ENCODE peak calls at places on chromosomes 11 and 22, in five cellular contexts. L is upper lobe of left lung, I is tibial artery, M is Calu3, X is RWPE1. A is an unnamed sample.

GRCh38 chr11:83573097-83573496 is 286.9 kb upstream of the CCDC90B start:
- DNase-seq in L (no peak), I (no peak), M (no peak), X (peak), A (no peak)

GRCh38 chr11:19889531-19889930 is 176.9 kb downstream of the NAV2 start:
- DNase-seq in L (no peak), I (no peak), M (no peak), X (no peak), A (no peak)

GRCh38 chr22:29658171-29658570 is 54.7 kb downstream of the NF2 start:
- DNase-seq in L (no peak), I (no peak), M (no peak), X (no peak), A (no peak)

GRCh38 chr22:27105142-27106025 is 448.0 kb downstream of the MIAT start:
- DNase-seq in L (no peak), I (peak), M (no peak), X (no peak), A (no peak)

GRCh38 chr11:125084057-125084416 is 20.9 kb downstream of the SLC37A2 start:
- DNase-seq in L (no peak), I (no peak), M (no peak), X (no peak), A (no peak)

GRCh38 chr11:9016916-9017642 is 13.3 kb upstream of the NRIP3 start:
- DNase-seq in L (no peak), I (no peak), M (no peak), X (no peak), A (no peak)

GRCh38 chr22:47175761-47176359 is 413.4 kb downstream of the TBC1D22A start:
- DNase-seq in L (peak), I (peak), M (no peak), X (no peak), A (no peak)

GRCh38 chr11:115409691-115410220 is 94.5 kb downstream of the CADM1 start:
- DNase-seq in L (no peak), I (no peak), M (no peak), X (no peak), A (peak)

GRCh38 chr22:49137216-49137840 is 690.3 kb downstream of the BRD1 start:
- DNase-seq in L (no peak), I (no peak), M (no peak), X (no peak), A (no peak)

GRCh38 chr22:43393845-43394474 is 17.9 kb upstream of the MPPED1 start:
- DNase-seq in L (no peak), I (no peak), M (no peak), X (no peak), A (no peak)

GRCh38 chr11:119909495-119909894 is 180.5 kb upstream of the NECTIN1 start:
- DNase-seq in L (no peak), I (no peak), M (no peak), X (no peak), A (no peak)

GRCh38 chr11:62753736-62754603 is at the start of gene ZBTB3:
- DNase-seq in L (peak), I (peak), M (peak), X (peak), A (peak)
- TF ChIP-seq CTCF in L (peak), I (no peak), M (no peak), X (no peak), A (no peak)

GRCh38 chr11:75481602-75482309 is 44.0 kb downstream of the GDPD5 start:
- DNase-seq in L (no peak), I (no peak), M (no peak), X (no peak), A (no peak)
- TF ChIP-seq CTCF in L (no peak), I (no peak), M (no peak), X (no peak), A (no peak)

DNA sequence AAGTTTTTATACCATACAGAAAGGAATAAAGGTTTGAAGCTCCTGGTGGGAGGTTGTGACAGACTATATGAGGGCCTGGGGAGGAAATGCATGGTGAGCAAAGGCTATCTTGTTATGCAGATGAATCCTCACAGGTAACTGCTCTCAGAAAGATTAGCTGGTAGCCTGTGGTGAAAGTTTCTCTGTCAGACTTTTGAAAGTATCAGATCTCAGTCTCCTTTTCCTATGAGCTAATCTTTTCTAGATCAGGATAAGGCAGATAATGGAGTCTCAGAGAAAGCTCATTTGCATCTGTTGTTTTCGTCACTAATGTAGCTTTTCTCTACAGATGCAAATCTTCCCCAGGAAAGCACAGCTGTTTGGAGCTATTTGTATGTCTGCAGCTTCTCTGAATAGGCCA is 21.0 kb upstream of the OR6X1 start:
- DNase-seq in L (no peak), I (no peak), M (no peak), X (no peak), A (no peak)
- TF ChIP-seq CTCF in L (no peak), I (no peak), M (no peak), X (no peak), A (no peak)

GRCh38 chr11:128553662-128554392 is 33.5 kb downstream of the ETS1 start:
- DNase-seq in L (no peak), I (no peak), M (no peak), X (no peak), A (no peak)
- TF ChIP-seq CTCF in L (no peak), I (peak), M (no peak), X (no peak), A (no peak)

GRCh38 chr11:7514099-7514725 is 413 bp downstream of the PPFIBP2 start:
- DNase-seq in L (peak), I (peak), M (peak), X (no peak), A (no peak)
- TF ChIP-seq CTCF in L (no peak), I (no peak), M (no peak), X (no peak), A (no peak)

DNA sequence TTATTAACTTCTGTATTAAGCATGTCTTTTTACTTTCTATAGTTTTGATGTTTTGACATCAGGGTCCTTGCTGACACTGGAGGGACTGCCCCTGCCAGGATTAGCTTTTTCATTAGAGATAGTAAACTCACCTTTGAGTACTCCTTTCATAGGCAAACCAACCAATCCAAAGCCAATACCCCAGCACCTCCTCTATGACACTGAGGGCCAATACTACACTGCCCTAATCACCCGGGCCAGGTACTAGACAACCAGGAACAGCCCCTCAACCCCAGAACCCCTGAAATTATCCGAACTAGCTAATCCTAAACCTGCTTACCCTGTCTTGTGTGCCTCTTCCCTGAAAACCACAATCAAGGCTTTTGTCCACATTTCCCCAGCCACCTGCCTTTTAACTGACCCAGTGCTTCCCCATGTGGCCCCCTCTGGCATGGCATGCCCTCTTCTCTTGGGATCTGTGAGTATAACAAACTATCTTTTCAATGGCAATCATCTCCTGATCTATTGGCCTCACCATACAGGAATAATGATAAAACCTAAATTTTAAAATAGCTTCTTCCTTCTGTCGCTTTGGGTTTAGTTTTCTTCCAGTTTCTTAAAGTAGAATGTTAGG is 31.2 kb downstream of the RAB6A start:
- DNase-seq in L (no peak), I (no peak), M (peak), X (peak), A (peak)
- TF ChIP-seq CTCF in L (no peak), I (no peak), M (peak), X (peak), A (peak)

DNA sequence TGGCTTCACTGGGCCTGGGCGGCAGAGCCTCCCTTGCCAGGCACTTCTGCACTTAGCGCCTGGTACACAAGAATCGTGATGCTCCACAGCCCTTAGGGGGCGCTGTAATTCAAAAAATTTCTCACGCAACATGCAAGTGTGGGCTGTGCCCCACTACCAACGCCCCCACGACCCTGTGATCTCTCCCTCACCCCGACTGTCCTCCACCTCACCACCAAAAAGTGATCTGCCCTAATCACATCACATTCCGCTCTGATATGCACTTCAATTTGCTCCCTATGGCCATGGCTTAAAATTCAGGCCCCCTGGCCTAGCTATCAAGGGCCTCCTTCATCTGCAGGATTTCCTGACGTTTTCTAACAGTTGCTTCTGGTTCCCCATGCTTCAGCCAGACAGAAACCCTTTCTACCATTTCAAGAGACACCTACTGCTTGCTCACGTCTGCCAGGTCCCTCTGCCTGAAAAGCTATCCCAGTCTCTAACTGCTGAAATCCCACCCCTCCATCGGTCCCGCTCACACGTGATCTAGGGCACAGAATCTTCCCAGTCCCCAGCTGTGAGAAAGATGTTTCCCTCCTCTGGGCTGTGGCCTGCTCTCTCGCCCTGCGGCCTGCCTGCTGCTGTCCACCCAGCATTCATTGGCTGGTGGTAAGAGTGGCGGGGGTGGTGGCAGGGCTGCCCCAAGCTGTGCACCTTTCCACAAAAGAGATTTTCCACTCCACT is 27.9 kb upstream of the LRRC32 start:
- DNase-seq in L (no peak), I (no peak), M (no peak), X (no peak), A (no peak)
- TF ChIP-seq CTCF in L (no peak), I (no peak), M (no peak), X (no peak), A (peak)

GRCh38 chr22:22422629-22423112 is 85.9 kb downstream of the ZNF280B start:
- DNase-seq in L (no peak), I (no peak), M (peak), X (peak), A (peak)
- TF ChIP-seq CTCF in L (no peak), I (peak), M (peak), X (peak), A (peak)

DNA sequence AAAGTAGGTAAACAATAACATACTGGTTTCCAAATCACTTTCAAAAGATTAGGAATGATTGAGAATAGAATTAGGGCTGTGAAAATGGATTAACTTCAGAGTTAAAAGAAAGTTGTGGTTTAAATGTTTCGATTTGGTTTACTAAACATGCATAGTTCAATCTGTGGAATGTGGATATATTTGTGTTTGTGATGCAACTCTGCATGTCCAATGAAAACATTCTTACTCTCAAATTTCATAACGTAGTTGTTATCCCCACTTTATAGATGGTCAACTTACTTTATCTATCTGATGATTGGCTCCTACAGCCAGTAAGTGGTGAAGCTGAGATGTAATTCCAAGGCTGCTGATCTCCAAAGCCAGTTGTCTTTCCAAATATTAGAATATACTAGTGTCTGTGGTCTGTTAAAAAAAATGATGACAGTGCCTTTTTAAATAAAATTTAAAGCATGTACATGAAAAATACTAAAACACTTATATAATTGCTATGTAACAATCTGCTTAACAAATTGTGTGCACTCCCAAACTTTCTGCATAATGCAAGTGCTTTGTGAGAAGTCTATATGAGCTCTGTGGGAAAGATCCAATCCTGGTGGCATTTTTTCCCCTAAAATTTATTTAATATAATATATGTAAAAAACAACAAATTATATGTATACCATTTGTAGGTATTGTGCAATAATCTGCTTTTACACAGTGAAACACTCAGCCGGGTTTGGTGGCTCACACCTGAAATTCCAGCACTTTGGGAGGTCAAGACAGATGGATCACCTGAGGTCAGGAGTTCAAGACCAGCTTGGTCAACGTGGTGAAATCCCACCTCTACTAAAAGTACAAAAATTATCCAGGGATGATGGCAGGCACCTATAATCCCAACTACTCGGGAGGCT is 9.7 kb upstream of the SIK3 start:
- DNase-seq in L (no peak), I (no peak), M (no peak), X (no peak), A (no peak)
- TF ChIP-seq CTCF in L (no peak), I (no peak), M (no peak), X (no peak), A (no peak)

GRCh38 chr11:2929511-2929879 is 275 bp upstream of the PHLDA2 start:
- DNase-seq in L (peak), I (peak), M (peak), X (peak), A (peak)

GRCh38 chr11:2928605-2929510 is at the start of gene PHLDA2:
- DNase-seq in L (peak), I (peak), M (peak), X (peak), A (peak)

GRCh38 chr11:2930705-2931415 is 1.6 kb upstream of the PHLDA2 start:
- DNase-seq in L (peak), I (peak), M (peak), X (peak), A (peak)

GRCh38 chr11:2931416-2931746 is 2.2 kb upstream of the PHLDA2 start:
- DNase-seq in L (no peak), I (no peak), M (no peak), X (no peak), A (no peak)

GRCh38 chr11:2929880-2930704 is 872 bp upstream of the PHLDA2 start:
- DNase-seq in L (peak), I (peak), M (peak), X (peak), A (peak)
- TF ChIP-seq CTCF in L (no peak), I (peak), M (no peak), X (no peak), A (peak)